ENCODE peak calls at places on chromosomes 4 and X, in five cellular contexts. One of them, this sample, is unnamed.
A peak's percentile ranks its signal among the peaks of the same experiment; 100 is the strongest.

GRCh38 chr4:95830647-95831046 is 9.2 kb upstream of the PDHA2 start:
- DNase-seq in neuronal stem cell: no peak
- DNase-seq in H9: no peak
- DNase-seq in mesendoderm: no peak
- DNase-seq in IMR-90: no peak
- DNase-seq in this sample: no peak

GRCh38 chr4:119207051-119207450 is 5.5 kb upstream of the USP53 start:
- DNase-seq in mesendoderm: peak; percentile 78
- DNase-seq in neuronal stem cell: no peak
- DNase-seq in H9: no peak
- DNase-seq in IMR-90: peak; percentile 50
- DNase-seq in this sample: no peak

GRCh38 chr4:94277539-94277938 is 65.1 kb downstream of the HPGDS start:
- DNase-seq in IMR-90: peak; percentile 66
- DNase-seq in neuronal stem cell: no peak
- DNase-seq in H9: no peak
- DNase-seq in mesendoderm: no peak
- DNase-seq in this sample: peak; percentile 38

GRCh38 chrX:15947648-15948317 is 93.2 kb upstream of the AP1S2 start:
- DNase-seq in mesendoderm: peak; percentile 91
- DNase-seq in H9: peak; percentile 82
- DNase-seq in neuronal stem cell: peak; percentile 3
- DNase-seq in IMR-90: peak; percentile 63
- DNase-seq in this sample: peak; percentile 53

GRCh38 chr4:144463896-144464295 is 182.1 kb upstream of the HHIP start:
- DNase-seq in neuronal stem cell: no peak
- DNase-seq in IMR-90: no peak
- DNase-seq in mesendoderm: no peak
- DNase-seq in H9: no peak
- DNase-seq in this sample: no peak

GRCh38 chr4:166012129-166013078 is 139.4 kb downstream of the TLL1 start:
- DNase-seq in mesendoderm: no peak
- DNase-seq in IMR-90: no peak
- DNase-seq in H9: no peak
- DNase-seq in neuronal stem cell: no peak
- DNase-seq in this sample: no peak

GRCh38 chr4:53476232-53477037 is 99.0 kb downstream of the FIP1L1 start:
- DNase-seq in mesendoderm: peak; percentile 9
- DNase-seq in neuronal stem cell: no peak
- DNase-seq in IMR-90: peak; percentile 98
- DNase-seq in H9: no peak
- DNase-seq in this sample: peak; percentile 94

GRCh38 chr4:28834120-28834519 is 1886.0 kb upstream of the PCDH7 start:
- DNase-seq in H9: no peak
- DNase-seq in mesendoderm: no peak
- DNase-seq in neuronal stem cell: no peak
- DNase-seq in IMR-90: no peak
- DNase-seq in this sample: no peak

GRCh38 chrX:141989802-141990201 is 86.1 kb downstream of the MAGEC1 start:
- DNase-seq in H9: no peak
- DNase-seq in mesendoderm: no peak
- DNase-seq in neuronal stem cell: no peak
- DNase-seq in IMR-90: no peak
- DNase-seq in this sample: no peak

GRCh38 chrX:136147320-136147901 is at the start of gene FHL1:
- DNase-seq in H9: peak; percentile 37
- DNase-seq in neuronal stem cell: peak; percentile 32
- DNase-seq in IMR-90: peak; percentile 12
- DNase-seq in mesendoderm: peak; percentile 37
- DNase-seq in this sample: peak; percentile 50

GRCh38 chr4:17781072-17781830 is at the start of gene FAM184B:
- DNase-seq in H9: peak; percentile 52
- DNase-seq in IMR-90: no peak
- DNase-seq in neuronal stem cell: peak; percentile 30
- DNase-seq in mesendoderm: peak; percentile 29
- DNase-seq in this sample: peak; percentile 11

GRCh38 chrX:8879750-8880149 is 78.6 kb upstream of the FAM9A start:
- DNase-seq in IMR-90: peak; percentile 3
- DNase-seq in mesendoderm: peak; percentile 30
- DNase-seq in H9: peak; percentile 48
- DNase-seq in neuronal stem cell: no peak
- DNase-seq in this sample: peak; percentile 8

GRCh38 chr4:107167051-107167450 is 130.9 kb upstream of the DKK2 start:
- DNase-seq in IMR-90: no peak
- DNase-seq in neuronal stem cell: no peak
- DNase-seq in mesendoderm: no peak
- DNase-seq in H9: no peak
- DNase-seq in this sample: no peak

GRCh38 chr4:98749206-98749605 is 90.8 kb upstream of the TSPAN5 start:
- DNase-seq in mesendoderm: no peak
- DNase-seq in neuronal stem cell: no peak
- DNase-seq in IMR-90: no peak
- DNase-seq in H9: no peak
- DNase-seq in this sample: peak; percentile 26

GRCh38 chr4:88447339-88447738 is 9.6 kb upstream of the HERC5 start:
- DNase-seq in IMR-90: no peak
- DNase-seq in neuronal stem cell: no peak
- DNase-seq in mesendoderm: no peak
- DNase-seq in H9: no peak
- DNase-seq in this sample: no peak

GRCh38 chrX:78029663-78030062 is 60.2 kb upstream of the PGAM4 start:
- DNase-seq in neuronal stem cell: peak; percentile 0
- DNase-seq in mesendoderm: peak; percentile 18
- DNase-seq in H9: no peak
- DNase-seq in IMR-90: peak; percentile 33
- DNase-seq in this sample: no peak

GRCh38 chr4:156795727-156796126 is 175.9 kb downstream of the PDGFC start:
- DNase-seq in IMR-90: no peak
- DNase-seq in H9: no peak
- DNase-seq in mesendoderm: no peak
- DNase-seq in neuronal stem cell: no peak
- DNase-seq in this sample: no peak

GRCh38 chrX:69104756-69105434 is 60.4 kb downstream of the PJA1 start:
- DNase-seq in mesendoderm: peak; percentile 85
- DNase-seq in IMR-90: no peak
- DNase-seq in H9: no peak
- DNase-seq in neuronal stem cell: no peak
- DNase-seq in this sample: no peak
- H3K18ac ChIP-seq in mesendoderm: peak overlapping the region; percentile 71
- H3K18ac ChIP-seq in IMR-90: no peak overlapping the region
- H3K18ac ChIP-seq in H9: no peak overlapping the region
- H3K18ac ChIP-seq in neuronal stem cell: no peak overlapping the region
- H3K18ac ChIP-seq in this sample: no peak overlapping the region

GRCh38 chr4:173391691-173392090 is 7.2 kb downstream of the SCRG1 start:
- DNase-seq in IMR-90: no peak
- DNase-seq in neuronal stem cell: no peak
- DNase-seq in H9: no peak
- DNase-seq in mesendoderm: no peak
- DNase-seq in this sample: no peak

GRCh38 chr4:173382349-173382748 is 11.6 kb downstream of the SAP30 start:
- DNase-seq in neuronal stem cell: no peak
- DNase-seq in mesendoderm: no peak
- DNase-seq in H9: no peak
- DNase-seq in IMR-90: no peak
- DNase-seq in this sample: no peak

GRCh38 chr4:173381610-173382009 is 10.9 kb downstream of the SAP30 start:
- DNase-seq in mesendoderm: no peak
- DNase-seq in neuronal stem cell: no peak
- DNase-seq in IMR-90: no peak
- DNase-seq in H9: no peak
- DNase-seq in this sample: no peak

GRCh38 chr4:173380987-173381386 is 10.2 kb downstream of the SAP30 start:
- DNase-seq in H9: no peak
- DNase-seq in mesendoderm: no peak
- DNase-seq in neuronal stem cell: no peak
- DNase-seq in IMR-90: no peak
- DNase-seq in this sample: no peak

GRCh38 chr4:173386751-173387150 is 12.2 kb downstream of the SCRG1 start:
- DNase-seq in IMR-90: no peak
- DNase-seq in neuronal stem cell: no peak
- DNase-seq in H9: no peak
- DNase-seq in mesendoderm: no peak
- DNase-seq in this sample: no peak
- H3K4ac ChIP-seq in IMR-90: no peak overlapping the region
- H3K4ac ChIP-seq in neuronal stem cell: no peak overlapping the region
- H3K4ac ChIP-seq in H9: no peak overlapping the region
- H3K4ac ChIP-seq in mesendoderm: no peak overlapping the region
- H3K4ac ChIP-seq in this sample: no peak overlapping the region

GRCh38 chr4:926538-926937 is 5.6 kb downstream of the GAK start:
- DNase-seq in H9: peak; percentile 79
- DNase-seq in mesendoderm: peak; percentile 73
- DNase-seq in IMR-90: no peak
- DNase-seq in neuronal stem cell: peak; percentile 30
- DNase-seq in this sample: no peak
- H3K4me1 ChIP-seq in H9: peaks cover 4% of the 10 kb centered on the region
- H3K4me1 ChIP-seq in mesendoderm: peaks cover 4% of the 10 kb centered on the region
- H3K4me1 ChIP-seq in IMR-90: peaks cover 20% of the 10 kb centered on the region
- H3K4me1 ChIP-seq in neuronal stem cell: peaks cover 8% of the 10 kb centered on the region
- H3K4me1 ChIP-seq in this sample: peaks cover 44% of the 10 kb centered on the region

GRCh38 chr4:37530451-37530850 is 155.7 kb downstream of the RELL1 start:
- DNase-seq in mesendoderm: no peak
- DNase-seq in neuronal stem cell: no peak
- DNase-seq in IMR-90: no peak
- DNase-seq in H9: no peak
- DNase-seq in this sample: no peak
- H3K18ac ChIP-seq in mesendoderm: no peak overlapping the region
- H3K18ac ChIP-seq in neuronal stem cell: no peak overlapping the region
- H3K18ac ChIP-seq in IMR-90: no peak overlapping the region
- H3K18ac ChIP-seq in H9: no peak overlapping the region
- H3K18ac ChIP-seq in this sample: no peak overlapping the region

GRCh38 chr4:168693750-168694470 is 197.1 kb downstream of the PALLD start:
- DNase-seq in mesendoderm: no peak
- DNase-seq in IMR-90: peak; percentile 43
- DNase-seq in neuronal stem cell: no peak
- DNase-seq in H9: no peak
- DNase-seq in this sample: no peak

GRCh38 chr4:168691621-168692376 is 194.9 kb downstream of the PALLD start:
- DNase-seq in H9: no peak
- DNase-seq in IMR-90: no peak
- DNase-seq in mesendoderm: no peak
- DNase-seq in neuronal stem cell: no peak
- DNase-seq in this sample: no peak

GRCh38 chr4:168696828-168697227 is 200.0 kb downstream of the PALLD start:
- DNase-seq in IMR-90: no peak
- DNase-seq in H9: no peak
- DNase-seq in neuronal stem cell: no peak
- DNase-seq in mesendoderm: no peak
- DNase-seq in this sample: peak; percentile 43

GRCh38 chr4:168694669-168695068 is 197.8 kb downstream of the PALLD start:
- DNase-seq in neuronal stem cell: no peak
- DNase-seq in IMR-90: peak; percentile 72
- DNase-seq in H9: no peak
- DNase-seq in mesendoderm: peak; percentile 8
- DNase-seq in this sample: peak; percentile 85

DNA sequence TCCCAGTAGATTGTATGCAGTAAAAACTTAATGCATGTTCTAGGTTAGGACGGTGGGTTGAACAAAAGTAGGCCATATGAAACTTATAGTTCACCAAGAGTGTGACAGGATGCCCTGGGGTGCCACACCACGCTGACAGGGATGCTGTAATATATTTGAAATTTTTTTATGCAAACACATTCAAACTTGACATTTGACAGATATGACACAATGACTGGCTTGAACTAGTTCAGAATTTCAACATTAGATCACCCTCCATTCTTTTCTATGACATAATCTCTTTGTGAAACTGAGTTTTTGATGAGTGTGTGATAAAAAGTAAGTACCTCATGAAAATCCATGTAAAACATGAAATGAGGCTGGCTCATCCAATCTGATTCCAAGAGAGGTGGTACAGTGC is 198.4 kb downstream of the PALLD start:
- DNase-seq in mesendoderm: no peak
- DNase-seq in neuronal stem cell: no peak
- DNase-seq in IMR-90: no peak
- DNase-seq in H9: no peak
- DNase-seq in this sample: no peak
- H3K4ac ChIP-seq in mesendoderm: no peak overlapping the region
- H3K4ac ChIP-seq in neuronal stem cell: no peak overlapping the region
- H3K4ac ChIP-seq in IMR-90: peak overlapping the region; percentile 12
- H3K4ac ChIP-seq in H9: no peak overlapping the region
- H3K4ac ChIP-seq in this sample: no peak overlapping the region

DNA sequence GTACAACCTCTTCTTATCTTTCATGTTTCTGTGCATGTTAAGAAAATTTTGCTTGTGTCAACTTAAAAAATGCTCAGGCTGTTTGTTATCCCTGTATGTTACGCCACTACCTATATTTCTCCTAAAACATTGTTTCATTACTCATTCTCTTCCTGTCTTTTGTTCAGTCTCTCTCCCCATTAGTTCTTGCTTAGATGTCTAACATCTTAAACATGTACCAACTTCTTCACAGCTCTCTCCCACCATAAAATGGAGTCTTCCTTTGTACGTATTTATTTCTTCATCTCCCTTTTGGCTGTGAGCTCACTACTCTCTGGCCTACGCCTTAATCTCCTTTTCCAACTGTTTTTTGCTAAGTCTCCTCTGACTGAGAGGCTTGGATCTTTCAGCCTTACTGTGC is 36.4 kb downstream of the PCDH7 start:
- DNase-seq in neuronal stem cell: no peak
- DNase-seq in H9: no peak
- DNase-seq in IMR-90: no peak
- DNase-seq in mesendoderm: no peak
- DNase-seq in this sample: no peak
- H3K4me1 ChIP-seq in neuronal stem cell: no peaks in the 10 kb centered on the region
- H3K4me1 ChIP-seq in H9: no peaks in the 10 kb centered on the region
- H3K4me1 ChIP-seq in IMR-90: peaks cover 21% of the 10 kb centered on the region
- H3K4me1 ChIP-seq in mesendoderm: no peaks in the 10 kb centered on the region
- H3K4me1 ChIP-seq in this sample: no peaks in the 10 kb centered on the region

GRCh38 chrX:17278961-17279360 is 96.0 kb upstream of the NHS start:
- DNase-seq in IMR-90: no peak
- DNase-seq in mesendoderm: no peak
- DNase-seq in H9: no peak
- DNase-seq in neuronal stem cell: no peak
- DNase-seq in this sample: no peak
- H3K18ac ChIP-seq in IMR-90: no peak overlapping the region
- H3K18ac ChIP-seq in mesendoderm: no peak overlapping the region
- H3K18ac ChIP-seq in H9: no peak overlapping the region
- H3K18ac ChIP-seq in neuronal stem cell: no peak overlapping the region
- H3K18ac ChIP-seq in this sample: no peak overlapping the region

This sample was measured in mesenchymal stem cell.